ENCODE peak calls at places on chromosomes 4 and X, in seven cellular contexts. H is SW480; O is SK-N-DZ; X is central memory CD4-positive, alpha-beta T cell; J is glomerular endothelial cell; I is GOT3; R is H7. P is an unnamed sample.

GRCh38 chr4:30295652-30296051 is 424.5 kb upstream of the PCDH7 start:
- DNase-seq in I (no peak), O (no peak), R (peak; percentile 1), H (no peak), J (no peak), X (no peak), P (no peak)

GRCh38 chr4:41935652-41936021 is 408 bp downstream of the TMEM33 start:
- DNase-seq in H (no peak), R (no peak), X (no peak), I (no peak), J (no peak), O (peak; percentile 29), P (no peak)

GRCh38 chrX:56248492-56248891 is 16.3 kb downstream of the KLF8 start:
- DNase-seq in J (peak; percentile 9), I (no peak), X (peak; percentile 45), O (peak; percentile 31), R (peak; percentile 44), H (peak; percentile 48), P (no peak)

GRCh38 chr4:186566068-186566467 is 10.7 kb upstream of the MTNR1A start:
- DNase-seq in I (no peak), X (no peak), R (no peak), J (no peak), H (no peak), O (no peak), P (no peak)

GRCh38 chr4:7297881-7298280 is 105.5 kb downstream of the SORCS2 start:
- DNase-seq in H (no peak), J (no peak), I (no peak), X (no peak), O (no peak), R (no peak), P (no peak)

GRCh38 chr4:155885666-155886065 is 17.8 kb upstream of the TDO2 start:
- DNase-seq in R (no peak), X (no peak), O (no peak), I (no peak), H (no peak), J (no peak), P (no peak)

GRCh38 chr4:9940041-9940440 is 81.3 kb downstream of the SLC2A9 start:
- DNase-seq in O (no peak), H (no peak), R (no peak), X (no peak), J (no peak), I (no peak), P (no peak)

GRCh38 chr4:187235456-187236170 is 512.0 kb upstream of the FAT1 start:
- DNase-seq in X (no peak), H (no peak), I (no peak), O (no peak), R (no peak), J (no peak), P (no peak)

GRCh38 chr4:2907706-2908293 is 55.4 kb downstream of the NOP14 start:
- DNase-seq in I (no peak), R (no peak), O (no peak), H (no peak), X (no peak), J (no peak), P (no peak)

GRCh38 chr4:1790005-1790404 is 3.1 kb upstream of the FGFR3 start:
- DNase-seq in H (no peak), R (no peak), I (no peak), J (no peak), O (no peak), X (no peak), P (no peak)

GRCh38 chr4:121375262-121375661 is 5.6 kb downstream of the QRFPR start:
- DNase-seq in H (peak; percentile 1), R (no peak), I (no peak), J (no peak), X (no peak), O (no peak), P (no peak)

GRCh38 chrX:130575831-130576404 is 174.1 kb downstream of the RBMX2 start:
- DNase-seq in R (peak; percentile 56), I (no peak), X (no peak), O (peak; percentile 37), J (no peak), H (no peak), P (no peak)

GRCh38 chr4:1489639-1489995 is 83.4 kb upstream of the NKX1-1 start:
- DNase-seq in I (no peak), O (no peak), H (no peak), R (peak; percentile 57), X (no peak), J (no peak), P (peak; percentile 63)

GRCh38 chrX:139720979-139721378 is 13.0 kb upstream of the MCF2 start:
- DNase-seq in R (no peak), I (no peak), H (no peak), X (no peak), O (no peak), J (no peak), P (no peak)

GRCh38 chrX:11540532-11541377 is 125.0 kb downstream of the ARHGAP6 start:
- DNase-seq in R (no peak), O (no peak), I (no peak), X (no peak), J (no peak), H (peak; percentile 7), P (no peak)

GRCh38 chrX:134512566-134512965 is 52.6 kb downstream of the HPRT1 start:
- DNase-seq in J (peak; percentile 52), X (no peak), I (no peak), H (peak; percentile 49), R (no peak), O (no peak), P (no peak)

GRCh38 chrX:40646489-40647306 is 663 bp downstream of the CXorf38 start:
- DNase-seq in X (peak; percentile 22), O (peak; percentile 2), H (peak; percentile 26), R (peak; percentile 76), J (no peak), I (no peak), P (peak; percentile 81)

GRCh38 chr4:114613579-114613978 is 15.0 kb downstream of the UGT8 start:
- DNase-seq in H (no peak), O (no peak), X (no peak), R (no peak), I (no peak), J (no peak), P (no peak)

GRCh38 chr4:177596035-177596434 is 153.8 kb upstream of the AGA start:
- DNase-seq in X (no peak), O (no peak), J (no peak), H (peak; percentile 47), R (no peak), I (no peak), P (no peak)

GRCh38 chr4:76723373-76723772 is 174.6 kb downstream of the SOWAHB start:
- DNase-seq in O (no peak), H (peak; percentile 61), X (no peak), R (no peak), I (no peak), J (no peak), P (no peak)

GRCh38 chrX:136767104-136767941 is 13.4 kb downstream of the ARHGEF6 start:
- DNase-seq in H (peak; percentile 17), X (peak; percentile 43), I (peak; percentile 12), R (peak; percentile 93), J (no peak), O (peak; percentile 44), P (peak; percentile 88)

GRCh38 chr4:141746026-141746425 is 109.6 kb downstream of the IL15 start:
- DNase-seq in H (no peak), R (no peak), I (no peak), X (no peak), J (no peak), O (no peak), P (no peak)

P was measured in cardiac septum.